ENCODE peak calls at places on chromosomes 12 and 14, in six cellular contexts. V is HepG2, Q is K562, Z is H1, C is HCT116, B is GM12878. Y is an unnamed sample. For H3K27me3, the result is how much of the 10 kb centered on the place peaks cover.

GRCh38 chr12:12691549-12691948 is 4.4 kb downstream of the GPR19 start:
- DNase-seq in V (no peak), Q (no peak), Z (no peak), C (no peak), B (no peak), Y (no peak)

GRCh38 chr14:32559048-32559447 is 229.9 kb downstream of the AKAP6 start:
- DNase-seq in V (no peak), Q (no peak), Z (no peak), C (no peak), B (no peak), Y (no peak)

GRCh38 chr12:124020398-124021024 is 47.5 kb downstream of the ZNF664 start:
- DNase-seq in V (no peak), Q (no peak), Z (no peak), C (no peak), B (no peak), Y (no peak)

GRCh38 chr14:72646861-72647528 is 246.9 kb downstream of the DPF3 start:
- DNase-seq in V (no peak), Q (no peak), Z (no peak), C (no peak), B (no peak), Y (no peak)

GRCh38 chr12:114682920-114683708 is 861 bp downstream of the TBX3 start:
- DNase-seq in V (no peak), Q (no peak), Z (no peak), C (no peak), B (no peak), Y (no peak)

GRCh38 chr14:51581017-51581881 is 70.5 kb upstream of the FRMD6 start:
- DNase-seq in V (no peak), Q (no peak), Z (no peak), C (no peak), B (no peak), Y (no peak)

GRCh38 chr14:34766060-34766459 is 51.7 kb upstream of the CFL2 start:
- DNase-seq in V (no peak), Q (no peak), Z (no peak), C (no peak), B (no peak), Y (no peak)

GRCh38 chr12:66584673-66585072 is 94.2 kb downstream of the GRIP1 start:
- DNase-seq in V (no peak), Q (no peak), Z (no peak), C (no peak), B (no peak), Y (no peak)

GRCh38 chr14:88195676-88196075 is 127.4 kb downstream of the KCNK10 start:
- DNase-seq in V (no peak), Q (no peak), Z (no peak), C (no peak), B (no peak), Y (peak)

GRCh38 chr12:114339626-114340025 is 66.3 kb downstream of the TBX5 start:
- DNase-seq in V (no peak), Q (no peak), Z (no peak), C (no peak), B (no peak), Y (no peak)

GRCh38 chr14:67131691-67132090 is 57.5 kb upstream of the GARIN2 start:
- DNase-seq in V (no peak), Q (no peak), Z (no peak), C (no peak), B (no peak), Y (no peak)

GRCh38 chr12:71760471-71760870 is 5.8 kb downstream of the RAB21 start:
- DNase-seq in V (no peak), Q (no peak), Z (no peak), C (no peak), B (no peak), Y (no peak)

GRCh38 chr12:71397433-71397954 is 42.1 kb upstream of the LGR5 start:
- DNase-seq in V (no peak), Q (no peak), Z (no peak), C (no peak), B (no peak), Y (no peak)

GRCh38 chr14:70148911-70149675 is 39.7 kb downstream of the SLC8A3 start:
- DNase-seq in V (no peak), Q (no peak), Z (no peak), C (no peak), B (no peak), Y (no peak)

GRCh38 chr14:21940887-21941855 is 267.6 kb upstream of the OR4E1 start:
- DNase-seq in V (peak), Q (peak), Z (no peak), C (peak), B (no peak), Y (no peak)

GRCh38 chr12:64569923-64570595 is 40.2 kb upstream of the RASSF3 start:
- DNase-seq in V (no peak), Q (no peak), Z (no peak), C (no peak), B (no peak), Y (no peak)

GRCh38 chr14:79415726-79416125 is 795.6 kb downstream of the DIO2 start:
- DNase-seq in V (no peak), Q (no peak), Z (no peak), C (no peak), B (no peak), Y (no peak)

GRCh38 chr14:72715215-72715909 is 178.5 kb downstream of the DPF3 start:
- DNase-seq in V (no peak), Q (no peak), Z (no peak), C (no peak), B (no peak), Y (no peak)

GRCh38 chr12:119642986-119643385 is 24.9 kb upstream of the PRKAB1 start:
- DNase-seq in V (no peak), Q (peak), Z (no peak), C (no peak), B (no peak), Y (peak)

GRCh38 chr14:62947291-62947690 is 98.0 kb downstream of the KCNH5 start:
- DNase-seq in V (no peak), Q (no peak), Z (no peak), C (no peak), B (no peak), Y (no peak)

GRCh38 chr12:131452444-131452860 is 258.4 kb upstream of the SFSWAP start:
- DNase-seq in V (peak), Q (peak), Z (no peak), C (no peak), B (no peak), Y (peak)

GRCh38 chr12:79689041-79689476 is 1.7 kb downstream of the PAWR start:
- DNase-seq in V (peak), Q (no peak), Z (no peak), C (no peak), B (no peak), Y (no peak)

GRCh38 chr12:131941116-131941986 is 8.4 kb upstream of the EP400 start:
- DNase-seq in V (no peak), Q (no peak), Z (no peak), C (no peak), B (no peak), Y (no peak)

GRCh38 chr14:95725685-95726336 is 11.9 kb upstream of the TCL1A start:
- DNase-seq in V (no peak), Q (no peak), Z (no peak), C (no peak), B (peak), Y (no peak)
- TF ChIP-seq ZNF274 in V (no peak), Q (no peak), Z (no peak), C (no peak), B (no peak), Y (no peak)

GRCh38 chr12:78085562-78086182 is 255.0 kb downstream of the NAV3 start:
- DNase-seq in V (no peak), Q (no peak), Z (no peak), C (no peak), B (no peak), Y (no peak)
- H3K9ac ChIP-seq in V (no peak), Q (no peak), Z (no peak), C (no peak), B (no peak), Y (no peak)

GRCh38 chr12:117098361-117099217 is 627 bp downstream of the TESC start:
- DNase-seq in V (no peak), Q (peak), Z (no peak), C (no peak), B (no peak), Y (no peak)

GRCh38 chr12:117093918-117094630 is 5.1 kb downstream of the TESC start:
- DNase-seq in V (no peak), Q (no peak), Z (no peak), C (no peak), B (no peak), Y (no peak)

GRCh38 chr12:117098071-117098360 is 1.2 kb downstream of the TESC start:
- DNase-seq in V (no peak), Q (no peak), Z (no peak), C (no peak), B (no peak), Y (no peak)

GRCh38 chr12:117097159-117097558 is 2.1 kb downstream of the TESC start:
- DNase-seq in V (no peak), Q (no peak), Z (no peak), C (no peak), B (no peak), Y (no peak)

GRCh38 chr12:117096643-117097042 is 2.6 kb downstream of the TESC start:
- DNase-seq in V (no peak), Q (no peak), Z (no peak), C (no peak), B (no peak), Y (no peak)
- H3K27me3 ChIP-seq in V (under half), Q (under half), Z (under half), C (under half), B (under half), Y (under half)

GRCh38 chr14:55374771-55375170 is 36.9 kb downstream of the ATG14 start:
- DNase-seq in V (no peak), Q (no peak), Z (no peak), C (no peak), B (no peak), Y (no peak)

GRCh38 chr14:55372423-55372822 is 39.2 kb downstream of the ATG14 start:
- DNase-seq in V (no peak), Q (no peak), Z (no peak), C (no peak), B (no peak), Y (no peak)

GRCh38 chr14:55370883-55371455 is 40.7 kb downstream of the ATG14 start:
- DNase-seq in V (no peak), Q (peak), Z (no peak), C (no peak), B (no peak), Y (no peak)

GRCh38 chr14:55377236-55377635 is 34.4 kb downstream of the ATG14 start:
- DNase-seq in V (no peak), Q (no peak), Z (no peak), C (no peak), B (no peak), Y (no peak)

DNA sequence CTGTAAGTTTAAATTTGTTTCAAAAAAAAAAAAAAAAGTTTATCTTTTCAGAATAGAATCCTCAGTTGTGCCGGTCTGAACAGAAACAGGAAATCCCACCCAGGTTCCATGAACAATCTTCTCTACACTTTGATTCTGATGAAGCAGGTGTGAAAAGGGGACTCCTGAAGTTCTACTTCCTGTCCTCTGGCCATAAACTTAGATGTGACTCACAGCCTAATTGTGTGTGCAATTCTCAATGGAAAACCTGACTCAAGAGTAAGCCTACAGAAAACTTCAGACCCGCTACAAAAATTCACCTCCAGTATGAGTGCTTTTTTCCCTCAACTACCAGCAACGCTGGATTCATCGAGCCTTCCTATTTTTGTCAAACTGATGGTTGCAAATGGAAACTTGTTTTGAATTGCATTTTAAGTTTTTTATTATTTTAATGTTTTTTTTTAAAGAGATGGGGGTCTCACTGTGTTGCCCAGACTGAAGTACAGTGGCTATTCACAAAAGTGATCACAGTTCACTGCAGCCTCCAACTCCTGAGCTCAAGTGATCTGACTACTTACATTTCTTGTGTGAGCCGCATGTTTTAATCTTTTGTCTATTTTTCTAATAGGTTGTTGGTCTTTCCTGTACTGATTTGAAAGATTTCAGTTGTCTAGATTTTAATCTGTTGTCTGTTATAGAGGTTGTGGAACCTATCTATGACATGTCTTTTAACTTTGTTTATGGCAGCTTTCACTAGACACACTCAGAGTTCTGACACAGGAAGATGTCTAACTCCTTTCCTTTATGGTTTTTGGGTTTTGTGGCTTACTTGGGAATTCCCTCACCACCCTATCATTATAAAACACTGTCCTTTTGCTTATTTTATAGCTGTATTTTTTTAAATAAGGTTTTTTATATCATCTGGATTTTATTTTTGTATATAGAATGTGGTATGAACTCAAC is 37.6 kb downstream of the ATG14 start:
- DNase-seq in V (no peak), Q (no peak), Z (no peak), C (peak), B (peak), Y (no peak)
- TF ChIP-seq ZNF274 in V (no peak), Q (no peak), Z (no peak), C (no peak), B (no peak), Y (no peak)